ENCODE peak calls at places on chromosome X, in four cellular contexts. Q is H1, A is GM12878, V is HCT116. D is an unnamed sample.
A peak's percentile ranks its signal among the peaks of the same experiment; 100 is the strongest.

GRCh38 chrX:18946157-18946556 is 37.8 kb downstream of the PHKA2 start:
- DNase-seq in Q (no peak), A (no peak), V (no peak), D (no peak)

GRCh38 chrX:13669246-13669689 is 16.3 kb downstream of the TCEANC start:
- DNase-seq in Q (no peak), A (peak; percentile 89), V (peak; percentile 90), D (no peak)

GRCh38 chrX:34509394-34509793 is 147.7 kb downstream of the TMEM47 start:
- DNase-seq in Q (no peak), A (no peak), V (no peak), D (no peak)

GRCh38 chrX:134636859-134637258 is 21.4 kb downstream of the PLAC1 start:
- DNase-seq in Q (no peak), A (no peak), V (no peak), D (no peak)

GRCh38 chrX:123736333-123736921 is 3.6 kb upstream of the THOC2 start:
- DNase-seq in Q (no peak), A (no peak), V (no peak), D (no peak)

GRCh38 chrX:155179343-155179997 is 36.8 kb upstream of the VBP1 start:
- DNase-seq in Q (no peak), A (no peak), V (no peak), D (no peak)

GRCh38 chrX:48514868-48515460 is 6.2 kb downstream of the PORCN start:
- DNase-seq in Q (no peak), A (no peak), V (no peak), D (no peak)

GRCh38 chrX:3184176-3184930 is 143.1 kb downstream of the ARSF start:
- DNase-seq in Q (no peak), A (no peak), V (no peak), D (no peak)

GRCh38 chrX:137052641-137053235 is 18.9 kb upstream of the GPR101 start:
- DNase-seq in Q (no peak), A (no peak), V (no peak), D (no peak)

GRCh38 chrX:71183341-71183740 is 38.7 kb downstream of the NLGN3 start:
- DNase-seq in Q (no peak), A (no peak), V (no peak), D (no peak)

GRCh38 chrX:46840946-46841740 is 4.3 kb downstream of the RP2 start:
- DNase-seq in Q (no peak), A (no peak), V (no peak), D (no peak)

GRCh38 chrX:123860506-123860840 is 620 bp downstream of the XIAP start:
- DNase-seq in Q (no peak), A (peak; percentile 21), V (no peak), D (no peak)

GRCh38 chrX:108261541-108262218 is 170.1 kb downstream of the ATG4A start:
- DNase-seq in Q (no peak), A (no peak), V (no peak), D (no peak)

GRCh38 chrX:2875798-2876399 is 47.2 kb downstream of the GYG2 start:
- DNase-seq in Q (no peak), A (no peak), V (no peak), D (no peak)

GRCh38 chrX:56233100-56233499 is 944 bp downstream of the KLF8 start:
- DNase-seq in Q (no peak), A (no peak), V (no peak), D (no peak)

GRCh38 chrX:44203791-44204190 is 139.7 kb downstream of the EFHC2 start:
- DNase-seq in Q (no peak), A (no peak), V (peak; percentile 12), D (peak; percentile 6)

GRCh38 chrX:36909584-36909983 is 98.6 kb upstream of the FAM47C start:
- DNase-seq in Q (no peak), A (no peak), V (no peak), D (no peak)
- TF ChIP-seq ZNF274 in Q (no peak), A (no peak), V (no peak), D (no peak)

GRCh38 chrX:131792356-131792749 is 230.7 kb upstream of the STK26 start:
- DNase-seq in Q (no peak), A (peak; percentile 98), V (no peak), D (no peak)

GRCh38 chrX:131791608-131792355 is 231.3 kb upstream of the STK26 start:
- DNase-seq in Q (no peak), A (no peak), V (no peak), D (no peak)

GRCh38 chrX:131792789-131793462 is 230.2 kb upstream of the STK26 start:
- DNase-seq in Q (no peak), A (peak; percentile 90), V (no peak), D (no peak)

GRCh38 chrX:131801066-131801465 is 222.0 kb upstream of the STK26 start:
- DNase-seq in Q (no peak), A (no peak), V (no peak), D (no peak)

DNA sequence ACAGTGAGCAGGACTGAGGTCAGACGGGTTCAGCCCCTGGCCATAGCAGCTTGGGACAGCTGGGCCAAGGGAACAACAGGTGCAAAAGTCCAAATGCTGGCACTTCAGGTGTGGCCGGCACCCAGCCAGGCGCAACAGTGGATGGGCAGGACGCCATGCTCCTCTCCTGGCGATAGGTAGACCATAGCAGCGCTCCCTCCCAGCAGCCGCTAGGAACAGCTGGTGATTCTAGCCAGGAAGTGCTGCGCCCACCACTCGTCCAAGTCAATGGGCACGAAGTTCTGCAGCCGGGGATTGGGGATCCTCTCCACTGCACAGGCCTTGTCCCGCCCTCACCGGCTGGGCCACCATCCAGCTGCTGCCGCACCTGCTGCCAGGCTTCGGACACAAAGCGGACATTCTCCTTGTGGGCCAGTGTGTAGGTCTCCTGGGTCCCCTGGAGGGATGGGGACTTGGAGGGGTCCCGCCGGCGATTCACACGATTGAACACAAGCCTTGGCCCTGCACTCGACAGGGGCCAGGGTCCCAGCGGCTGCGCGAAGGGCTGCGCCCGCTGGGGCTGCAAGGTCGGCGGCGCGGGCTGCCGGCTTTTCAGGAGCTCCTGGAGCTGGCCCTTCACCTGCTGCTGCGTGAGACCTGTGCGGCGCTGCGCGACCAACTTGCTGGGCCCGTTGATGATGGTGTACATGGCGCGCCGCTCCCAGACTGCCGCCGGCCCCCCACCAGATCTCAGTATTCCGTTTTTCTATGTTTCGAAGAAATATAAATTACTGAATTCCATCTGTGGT is 227.5 kb upstream of the STK26 start:
- DNase-seq in Q (no peak), A (no peak), V (no peak), D (no peak)
- TF ChIP-seq ZNF274 in Q (no peak), A (no peak), V (no peak), D (no peak)

GRCh38 chrX:41449615-41450014 is 2.5 kb downstream of the NYX start:
- DNase-seq in Q (no peak), A (no peak), V (no peak), D (no peak)
- TF ChIP-seq ZNF274 in Q (no peak), A (no peak), V (no peak), D (no peak)

DNA sequence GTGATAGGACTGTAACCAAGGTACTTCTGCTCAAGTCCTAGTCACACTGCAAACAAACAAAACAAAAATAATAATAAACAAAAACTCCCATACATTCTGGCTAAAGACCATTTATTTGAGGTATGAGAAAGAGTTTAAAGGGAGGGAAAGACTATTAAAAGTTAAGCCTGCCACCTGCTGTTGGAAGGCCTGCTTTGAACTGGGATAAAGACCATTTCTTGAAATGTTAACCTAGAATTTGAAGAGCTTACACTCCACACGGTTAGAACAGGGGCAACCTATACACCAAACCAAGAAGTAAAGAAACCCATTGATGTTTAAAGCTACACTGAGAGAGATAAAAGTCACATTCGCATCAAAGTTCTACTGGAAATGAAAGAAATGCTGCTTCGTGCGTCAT is 548.7 kb upstream of the DIPK2B start:
- DNase-seq in Q (no peak), A (no peak), V (no peak), D (no peak)
- TF ChIP-seq ZNF274 in Q (no peak), A (no peak), V (no peak), D (no peak)

GRCh38 chrX:106249706-106250379 is 81.7 kb downstream of the PWWP3B start:
- DNase-seq in Q (no peak), A (no peak), V (no peak), D (no peak)

GRCh38 chrX:106243376-106243775 is 75.3 kb downstream of the PWWP3B start:
- DNase-seq in Q (no peak), A (no peak), V (no peak), D (no peak)

GRCh38 chrX:106247162-106247561 is 79.1 kb downstream of the PWWP3B start:
- DNase-seq in Q (no peak), A (no peak), V (peak; percentile 18), D (no peak)

GRCh38 chrX:106246511-106246910 is 78.4 kb downstream of the PWWP3B start:
- DNase-seq in Q (no peak), A (no peak), V (no peak), D (no peak)
- TF ChIP-seq ZNF274 in Q (no peak), A (no peak), V (no peak), D (no peak)

D was measured in NT2/D1.